ENCODE peak calls at places on chromosomes 7 and 10, in six cellular contexts. N is psoas muscle, F is mammary epithelial cell, P is tibial artery, M is left lung, Z is A673. Q is an unnamed sample.

GRCh38 chr7:33748793-33749192 is 156.5 kb upstream of the BMPER start:
- DNase-seq in P (no peak), N (peak; percentile 70), Z (no peak), M (no peak), F (no peak), Q (no peak)

GRCh38 chr7:30028749-30029635 is 780 bp downstream of the PLEKHA8 start:
- DNase-seq in F (peak; percentile 47), M (peak; percentile 59), P (peak; percentile 78), Z (peak; percentile 62), N (peak; percentile 75), Q (peak; percentile 78)

GRCh38 chr10:29804025-29804852 is 169.5 kb upstream of the SVIL start:
- DNase-seq in N (peak; percentile 75), Z (peak; percentile 84), P (peak; percentile 82), F (peak; percentile 96), M (peak; percentile 61), Q (no peak)

GRCh38 chr7:127751723-127752448 is 99.9 kb downstream of the SND1 start:
- DNase-seq in Z (no peak), F (peak; percentile 10), M (no peak), N (no peak), P (no peak), Q (no peak)

GRCh38 chr7:127114739-127115265 is 137.9 kb downstream of the GRM8 start:
- DNase-seq in M (no peak), N (no peak), Z (no peak), F (peak; percentile 1), P (no peak), Q (no peak)

GRCh38 chr10:78964952-78965633 is 103.7 kb upstream of the ZMIZ1 start:
- DNase-seq in Z (no peak), M (peak; percentile 52), F (peak; percentile 79), P (peak; percentile 79), N (peak; percentile 92), Q (peak; percentile 94)

GRCh38 chr10:100043344-100043743 is 33.6 kb upstream of the DNMBP start:
- DNase-seq in P (no peak), F (peak; percentile 85), N (no peak), Z (peak; percentile 48), M (no peak), Q (no peak)

GRCh38 chr10:1363466-1364121 is 307.4 kb downstream of the WDR37 start:
- DNase-seq in N (no peak), Z (no peak), M (no peak), P (peak; percentile 58), F (no peak), Q (peak; percentile 60)

GRCh38 chr10:94292448-94293118 is 70.2 kb downstream of the NOC3L start:
- DNase-seq in M (no peak), P (no peak), N (peak; percentile 64), Z (peak; percentile 24), F (peak; percentile 32), Q (no peak)

GRCh38 chr10:122486396-122487080 is 25.2 kb downstream of the HTRA1 start:
- DNase-seq in Z (no peak), P (peak; percentile 40), F (no peak), N (no peak), M (no peak), Q (no peak)

GRCh38 chr10:127907411-127908105 is 655 bp downstream of the PTPRE start:
- DNase-seq in P (no peak), F (peak; percentile 48), N (peak; percentile 85), M (no peak), Z (no peak), Q (peak; percentile 70)

GRCh38 chr10:8006274-8006999 is 48.1 kb upstream of the GATA3 start:
- DNase-seq in N (no peak), Z (no peak), M (no peak), P (no peak), F (no peak), Q (no peak)

GRCh38 chr7:66642186-66642585 is 13.5 kb downstream of the KCTD7 start:
- DNase-seq in Z (no peak), N (no peak), M (no peak), P (no peak), F (no peak), Q (no peak)

GRCh38 chr10:104277785-104278184 is 8.8 kb downstream of the GSTO2 start:
- DNase-seq in P (no peak), M (no peak), F (no peak), N (no peak), Z (no peak), Q (no peak)

GRCh38 chr10:48842231-48842630 is 97.4 kb downstream of the LRRC18 start:
- DNase-seq in F (no peak), N (no peak), P (no peak), M (no peak), Z (no peak), Q (no peak)

GRCh38 chr7:36638586-36639265 is 85.6 kb downstream of the AOAH start:
- DNase-seq in M (no peak), Z (no peak), N (no peak), P (no peak), F (no peak), Q (no peak)

GRCh38 chr7:36639826-36640225 is 84.5 kb downstream of the AOAH start:
- DNase-seq in M (no peak), F (no peak), P (no peak), Z (no peak), N (no peak), Q (no peak)

GRCh38 chr7:36642414-36642813 is 81.9 kb downstream of the AOAH start:
- DNase-seq in M (no peak), Z (no peak), F (no peak), N (no peak), P (no peak), Q (no peak)

GRCh38 chr7:36642010-36642409 is 82.3 kb downstream of the AOAH start:
- DNase-seq in N (no peak), F (no peak), M (no peak), P (no peak), Z (no peak), Q (no peak)

DNA sequence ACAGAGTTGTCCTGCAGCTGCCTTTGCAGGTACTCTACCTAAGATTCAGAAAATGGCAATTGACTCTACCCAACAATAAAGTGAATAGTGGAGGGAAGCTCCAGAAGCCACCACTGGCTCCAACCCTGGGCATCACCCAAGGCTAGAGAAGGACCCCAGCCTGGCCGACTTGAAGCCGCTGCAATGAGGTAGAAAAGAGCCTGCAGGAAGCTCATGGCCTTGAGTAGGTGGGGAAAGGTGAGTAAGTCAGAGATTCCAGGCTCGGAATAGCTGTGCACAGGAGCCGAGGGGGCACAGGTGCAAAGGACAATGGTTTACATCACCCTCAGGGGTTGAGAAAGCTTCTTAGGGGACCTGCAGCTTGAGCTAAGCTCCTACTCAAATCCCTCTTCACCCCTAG is 83.6 kb downstream of the AOAH start:
- DNase-seq in P (no peak), M (no peak), F (no peak), N (no peak), Z (no peak), Q (no peak)
- H3K27me3 ChIP-seq in P (no peaks in the 10 kb centered on the region), M (no peaks in the 10 kb centered on the region), F (no peaks in the 10 kb centered on the region), N (no peaks in the 10 kb centered on the region), Z (peaks cover 5% of the 10 kb centered on the region), Q (no peaks in the 10 kb centered on the region)

GRCh38 chr7:136293272-136293671 is 316.1 kb upstream of the MTPN start:
- DNase-seq in N (no peak), M (no peak), F (no peak), P (no peak), Z (no peak), Q (no peak)
- H3K36me3 ChIP-seq in N (no peaks in the 10 kb centered on the region), M (no peaks in the 10 kb centered on the region), F (no peaks in the 10 kb centered on the region), P (no peaks in the 10 kb centered on the region), Z (no peaks in the 10 kb centered on the region), Q (no peaks in the 10 kb centered on the region)

DNA sequence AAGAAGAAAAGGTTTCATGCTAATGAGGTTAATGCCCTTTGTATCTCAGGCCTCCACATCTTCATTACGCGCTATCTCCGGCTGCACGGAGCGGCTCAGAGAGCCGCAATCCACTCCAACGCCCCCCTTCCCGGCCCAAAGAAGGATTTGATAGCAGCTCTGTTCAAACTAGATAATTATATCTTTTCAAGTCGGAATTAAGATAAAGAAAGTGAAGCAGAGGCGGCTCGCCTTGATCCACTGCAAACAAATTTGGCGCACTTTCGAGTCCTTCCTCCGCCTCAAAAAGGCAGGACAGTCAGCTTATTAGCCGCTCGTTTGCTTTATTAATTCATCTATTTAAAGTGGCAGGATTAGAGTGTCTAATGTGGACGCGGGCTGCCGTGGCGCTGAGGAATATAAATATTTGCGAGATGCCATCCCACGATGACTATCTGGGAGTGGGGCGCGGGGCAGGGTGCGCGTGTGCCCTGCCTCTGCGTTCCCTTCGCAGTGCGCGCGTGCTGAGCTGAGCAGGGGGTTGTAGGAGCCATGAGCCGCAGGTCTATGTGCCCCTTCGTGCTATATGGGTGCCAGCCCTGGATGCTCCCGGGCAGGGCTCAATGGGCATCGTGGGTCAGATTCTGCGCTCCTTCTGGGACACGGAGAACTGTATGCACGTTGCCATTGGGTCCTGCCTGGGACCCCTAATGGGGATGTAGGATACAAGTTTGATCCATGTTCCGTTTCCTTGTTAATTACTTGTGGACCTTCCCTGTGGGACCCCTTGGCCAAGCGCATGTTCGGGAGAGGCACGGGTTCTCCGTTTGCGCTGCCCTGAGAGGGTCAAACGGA is 9.0 kb downstream of the EMX2 start:
- DNase-seq in P (peak; percentile 52), Z (no peak), M (no peak), F (no peak), N (no peak), Q (peak; percentile 66)
- H3K27me3 ChIP-seq in P (no peaks in the 10 kb centered on the region), Z (peaks cover 100% of the 10 kb centered on the region), M (peaks cover 100% of the 10 kb centered on the region), F (peaks cover 83% of the 10 kb centered on the region), N (peaks cover 79% of the 10 kb centered on the region), Q (peaks cover 100% of the 10 kb centered on the region)

DNA sequence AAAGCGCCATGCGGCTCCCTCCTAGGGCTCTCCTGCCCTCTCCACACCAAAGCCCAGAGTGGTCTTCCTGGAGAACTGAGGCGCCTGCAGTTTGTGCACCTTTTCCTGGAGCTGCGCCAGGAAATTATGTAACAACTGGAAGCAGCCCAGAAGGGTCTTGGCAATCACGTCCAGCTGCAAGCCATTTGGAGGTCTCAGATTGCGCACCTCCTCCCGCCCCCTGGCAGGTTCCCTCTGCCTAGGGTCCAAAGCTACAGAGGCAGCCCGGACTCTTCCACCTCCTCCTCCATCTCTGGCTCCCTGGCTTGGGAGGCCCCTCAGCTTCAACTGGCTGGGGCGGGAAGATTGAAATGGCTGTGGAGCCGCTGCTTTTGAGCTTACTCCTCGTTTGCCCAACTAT is 34.0 kb upstream of the SFTPD start:
- DNase-seq in Z (no peak), F (no peak), N (no peak), M (no peak), P (no peak), Q (peak; percentile 23)
- H3K36me3 ChIP-seq in Z (no peaks in the 10 kb centered on the region), F (no peaks in the 10 kb centered on the region), N (no peaks in the 10 kb centered on the region), M (no peaks in the 10 kb centered on the region), P (no peaks in the 10 kb centered on the region), Q (no peaks in the 10 kb centered on the region)

DNA sequence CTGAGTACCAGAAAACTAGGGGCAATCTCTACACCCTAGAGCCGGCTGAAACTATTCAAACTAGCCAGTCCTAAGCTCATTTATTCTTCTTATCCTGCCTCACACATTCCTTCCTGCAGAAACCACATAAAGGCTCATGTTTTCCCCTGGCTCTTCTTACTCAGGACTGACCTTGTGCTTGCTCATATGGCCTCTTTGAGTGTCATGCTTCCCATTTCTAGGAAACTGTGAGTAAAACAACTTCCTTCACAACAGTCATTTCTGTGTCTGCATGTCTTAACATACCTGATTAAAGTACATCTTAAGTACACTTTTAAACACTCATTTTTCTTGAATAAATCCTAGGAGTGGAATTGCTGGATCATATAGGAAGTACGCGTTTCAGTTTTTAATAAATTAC is 52.3 kb upstream of the KIAA1217 start:
- DNase-seq in P (no peak), N (no peak), M (no peak), Z (no peak), F (peak; percentile 50), Q (no peak)
- H3K27me3 ChIP-seq in P (no peaks in the 10 kb centered on the region), N (no peaks in the 10 kb centered on the region), M (no peaks in the 10 kb centered on the region), Z (no peaks in the 10 kb centered on the region), F (no peaks in the 10 kb centered on the region), Q (no peaks in the 10 kb centered on the region)

GRCh38 chr7:73537051-73537450 is 15.0 kb upstream of the BAZ1B start:
- DNase-seq in P (no peak), Z (no peak), N (no peak), M (no peak), F (no peak), Q (no peak)
- H3K36me3 ChIP-seq in P (peaks cover 85% of the 10 kb centered on the region), Z (peaks cover 49% of the 10 kb centered on the region), N (peaks cover 90% of the 10 kb centered on the region), M (peaks cover 87% of the 10 kb centered on the region), F (peaks cover 35% of the 10 kb centered on the region), Q (peaks cover 13% of the 10 kb centered on the region)

Q was measured in H7.